ENCODE peak calls at places on chromosomes 3 and 15, in eight cellular contexts. One of them, this sample, is unnamed.

GRCh38 chr15:42919308-42919707 is 1.3 kb downstream of the TTBK2 start:
- DNase-seq in right cardiac atrium: no peak
- DNase-seq in frontal cortex: no peak
- DNase-seq in C1 segment of cervical spinal cord: no peak
- DNase-seq in activated CD8-positive, alpha-beta memory T cell treated with anti-CD3 and anti-CD28 coated beads for 24 hours: no peak
- DNase-seq in OCI-LY7: no peak
- DNase-seq in mucosa of descending colon: no peak
- DNase-seq in CD8-positive, alpha-beta memory T cell: no peak
- DNase-seq in this sample: no peak

GRCh38 chr15:94312946-94313345 is 81.6 kb downstream of the MCTP2 start:
- DNase-seq in right cardiac atrium: no peak
- DNase-seq in frontal cortex: no peak
- DNase-seq in C1 segment of cervical spinal cord: no peak
- DNase-seq in activated CD8-positive, alpha-beta memory T cell treated with anti-CD3 and anti-CD28 coated beads for 24 hours: no peak
- DNase-seq in OCI-LY7: no peak
- DNase-seq in mucosa of descending colon: no peak
- DNase-seq in CD8-positive, alpha-beta memory T cell: no peak
- DNase-seq in this sample: no peak

GRCh38 chr3:171784387-171784786 is 25.9 kb downstream of the PLD1 start:
- DNase-seq in right cardiac atrium: no peak
- DNase-seq in frontal cortex: no peak
- DNase-seq in C1 segment of cervical spinal cord: no peak
- DNase-seq in activated CD8-positive, alpha-beta memory T cell treated with anti-CD3 and anti-CD28 coated beads for 24 hours: no peak
- DNase-seq in OCI-LY7: no peak
- DNase-seq in mucosa of descending colon: no peak
- DNase-seq in CD8-positive, alpha-beta memory T cell: no peak
- DNase-seq in this sample: no peak

GRCh38 chr3:177300039-177300833 is 103.0 kb upstream of the TBL1XR1 start:
- DNase-seq in right cardiac atrium: no peak
- DNase-seq in frontal cortex: no peak
- DNase-seq in C1 segment of cervical spinal cord: no peak
- DNase-seq in activated CD8-positive, alpha-beta memory T cell treated with anti-CD3 and anti-CD28 coated beads for 24 hours: peak; percentile 24
- DNase-seq in OCI-LY7: peak; percentile 27
- DNase-seq in mucosa of descending colon: no peak
- DNase-seq in CD8-positive, alpha-beta memory T cell: no peak
- DNase-seq in this sample: no peak

GRCh38 chr3:45773714-45774449 is 22.5 kb downstream of the SLC6A20 start:
- DNase-seq in right cardiac atrium: no peak
- DNase-seq in frontal cortex: no peak
- DNase-seq in C1 segment of cervical spinal cord: no peak
- DNase-seq in activated CD8-positive, alpha-beta memory T cell treated with anti-CD3 and anti-CD28 coated beads for 24 hours: peak; percentile 21
- DNase-seq in OCI-LY7: no peak
- DNase-seq in mucosa of descending colon: no peak
- DNase-seq in CD8-positive, alpha-beta memory T cell: no peak
- DNase-seq in this sample: no peak

GRCh38 chr15:85583404-85584390 is 203.3 kb downstream of the AKAP13 start:
- DNase-seq in right cardiac atrium: peak; percentile 74
- DNase-seq in frontal cortex: no peak
- DNase-seq in C1 segment of cervical spinal cord: no peak
- DNase-seq in activated CD8-positive, alpha-beta memory T cell treated with anti-CD3 and anti-CD28 coated beads for 24 hours: no peak
- DNase-seq in OCI-LY7: peak; percentile 77
- DNase-seq in mucosa of descending colon: no peak
- DNase-seq in CD8-positive, alpha-beta memory T cell: peak; percentile 4
- DNase-seq in this sample: peak; percentile 47

GRCh38 chr15:80061581-80061980 is 2.1 kb downstream of the ZFAND6 start:
- DNase-seq in right cardiac atrium: no peak
- DNase-seq in frontal cortex: no peak
- DNase-seq in C1 segment of cervical spinal cord: no peak
- DNase-seq in activated CD8-positive, alpha-beta memory T cell treated with anti-CD3 and anti-CD28 coated beads for 24 hours: no peak
- DNase-seq in OCI-LY7: no peak
- DNase-seq in mucosa of descending colon: no peak
- DNase-seq in CD8-positive, alpha-beta memory T cell: no peak
- DNase-seq in this sample: no peak

GRCh38 chr3:134311265-134311664 is 60.6 kb upstream of the RYK start:
- DNase-seq in right cardiac atrium: no peak
- DNase-seq in frontal cortex: no peak
- DNase-seq in C1 segment of cervical spinal cord: no peak
- DNase-seq in activated CD8-positive, alpha-beta memory T cell treated with anti-CD3 and anti-CD28 coated beads for 24 hours: peak; percentile 35
- DNase-seq in OCI-LY7: no peak
- DNase-seq in mucosa of descending colon: no peak
- DNase-seq in CD8-positive, alpha-beta memory T cell: no peak
- DNase-seq in this sample: no peak

GRCh38 chr15:89948796-89949195 is 36.0 kb upstream of the ARPIN start:
- DNase-seq in right cardiac atrium: no peak
- DNase-seq in frontal cortex: no peak
- DNase-seq in C1 segment of cervical spinal cord: no peak
- DNase-seq in activated CD8-positive, alpha-beta memory T cell treated with anti-CD3 and anti-CD28 coated beads for 24 hours: no peak
- DNase-seq in OCI-LY7: no peak
- DNase-seq in mucosa of descending colon: no peak
- DNase-seq in CD8-positive, alpha-beta memory T cell: no peak
- DNase-seq in this sample: no peak

GRCh38 chr15:90595760-90596155 is 66.0 kb downstream of the CRTC3 start:
- DNase-seq in right cardiac atrium: no peak
- DNase-seq in frontal cortex: no peak
- DNase-seq in C1 segment of cervical spinal cord: no peak
- DNase-seq in activated CD8-positive, alpha-beta memory T cell treated with anti-CD3 and anti-CD28 coated beads for 24 hours: no peak
- DNase-seq in OCI-LY7: peak; percentile 61
- DNase-seq in mucosa of descending colon: no peak
- DNase-seq in CD8-positive, alpha-beta memory T cell: no peak
- DNase-seq in this sample: no peak

GRCh38 chr3:45145681-45146614 is at the start of gene CDCP1:
- DNase-seq in right cardiac atrium: no peak
- DNase-seq in frontal cortex: no peak
- DNase-seq in C1 segment of cervical spinal cord: no peak
- DNase-seq in activated CD8-positive, alpha-beta memory T cell treated with anti-CD3 and anti-CD28 coated beads for 24 hours: no peak
- DNase-seq in OCI-LY7: no peak
- DNase-seq in mucosa of descending colon: peak; percentile 86
- DNase-seq in CD8-positive, alpha-beta memory T cell: no peak
- DNase-seq in this sample: peak; percentile 54

GRCh38 chr3:135792174-135792573 is 173.4 kb upstream of the PPP2R3A start:
- DNase-seq in right cardiac atrium: no peak
- DNase-seq in frontal cortex: no peak
- DNase-seq in C1 segment of cervical spinal cord: no peak
- DNase-seq in activated CD8-positive, alpha-beta memory T cell treated with anti-CD3 and anti-CD28 coated beads for 24 hours: no peak
- DNase-seq in OCI-LY7: no peak
- DNase-seq in mucosa of descending colon: no peak
- DNase-seq in CD8-positive, alpha-beta memory T cell: no peak
- DNase-seq in this sample: no peak

GRCh38 chr3:149004622-149005021 is 13.3 kb downstream of the GYG1 start:
- DNase-seq in right cardiac atrium: no peak
- DNase-seq in frontal cortex: no peak
- DNase-seq in C1 segment of cervical spinal cord: no peak
- DNase-seq in activated CD8-positive, alpha-beta memory T cell treated with anti-CD3 and anti-CD28 coated beads for 24 hours: no peak
- DNase-seq in OCI-LY7: no peak
- DNase-seq in mucosa of descending colon: no peak
- DNase-seq in CD8-positive, alpha-beta memory T cell: no peak
- DNase-seq in this sample: no peak

GRCh38 chr15:34876640-34877039 is 81.3 kb upstream of the ACTC1 start:
- DNase-seq in right cardiac atrium: no peak
- DNase-seq in frontal cortex: no peak
- DNase-seq in C1 segment of cervical spinal cord: no peak
- DNase-seq in activated CD8-positive, alpha-beta memory T cell treated with anti-CD3 and anti-CD28 coated beads for 24 hours: no peak
- DNase-seq in OCI-LY7: no peak
- DNase-seq in mucosa of descending colon: no peak
- DNase-seq in CD8-positive, alpha-beta memory T cell: no peak
- DNase-seq in this sample: no peak

GRCh38 chr3:123272547-123272946 is 70.8 kb downstream of the SEC22A start:
- DNase-seq in right cardiac atrium: no peak
- DNase-seq in frontal cortex: no peak
- DNase-seq in C1 segment of cervical spinal cord: no peak
- DNase-seq in activated CD8-positive, alpha-beta memory T cell treated with anti-CD3 and anti-CD28 coated beads for 24 hours: no peak
- DNase-seq in OCI-LY7: no peak
- DNase-seq in mucosa of descending colon: no peak
- DNase-seq in CD8-positive, alpha-beta memory T cell: no peak
- DNase-seq in this sample: no peak

GRCh38 chr15:90432253-90432652 is 44.2 kb downstream of the IQGAP1 start:
- DNase-seq in right cardiac atrium: no peak
- DNase-seq in frontal cortex: no peak
- DNase-seq in C1 segment of cervical spinal cord: no peak
- DNase-seq in activated CD8-positive, alpha-beta memory T cell treated with anti-CD3 and anti-CD28 coated beads for 24 hours: no peak
- DNase-seq in OCI-LY7: no peak
- DNase-seq in mucosa of descending colon: no peak
- DNase-seq in CD8-positive, alpha-beta memory T cell: no peak
- DNase-seq in this sample: no peak

GRCh38 chr3:29153811-29154210 is 127.1 kb upstream of the RBMS3 start:
- DNase-seq in right cardiac atrium: no peak
- DNase-seq in frontal cortex: no peak
- DNase-seq in C1 segment of cervical spinal cord: no peak
- DNase-seq in activated CD8-positive, alpha-beta memory T cell treated with anti-CD3 and anti-CD28 coated beads for 24 hours: no peak
- DNase-seq in OCI-LY7: no peak
- DNase-seq in mucosa of descending colon: no peak
- DNase-seq in CD8-positive, alpha-beta memory T cell: no peak
- DNase-seq in this sample: no peak

GRCh38 chr15:39202641-39203040 is 378.2 kb upstream of the THBS1 start:
- DNase-seq in right cardiac atrium: no peak
- DNase-seq in frontal cortex: no peak
- DNase-seq in C1 segment of cervical spinal cord: no peak
- DNase-seq in activated CD8-positive, alpha-beta memory T cell treated with anti-CD3 and anti-CD28 coated beads for 24 hours: no peak
- DNase-seq in OCI-LY7: no peak
- DNase-seq in mucosa of descending colon: no peak
- DNase-seq in CD8-positive, alpha-beta memory T cell: no peak
- DNase-seq in this sample: no peak

GRCh38 chr15:37783290-37783689 is 151.2 kb upstream of the TMCO5A start:
- DNase-seq in right cardiac atrium: no peak
- DNase-seq in frontal cortex: no peak
- DNase-seq in C1 segment of cervical spinal cord: no peak
- DNase-seq in activated CD8-positive, alpha-beta memory T cell treated with anti-CD3 and anti-CD28 coated beads for 24 hours: no peak
- DNase-seq in OCI-LY7: no peak
- DNase-seq in mucosa of descending colon: no peak
- DNase-seq in CD8-positive, alpha-beta memory T cell: no peak
- DNase-seq in this sample: no peak

GRCh38 chr3:42906085-42906904 is at the start of gene ZNF662:
- DNase-seq in right cardiac atrium: peak; percentile 85
- DNase-seq in frontal cortex: peak; percentile 51
- DNase-seq in C1 segment of cervical spinal cord: peak; percentile 79
- DNase-seq in activated CD8-positive, alpha-beta memory T cell treated with anti-CD3 and anti-CD28 coated beads for 24 hours: peak; percentile 81
- DNase-seq in OCI-LY7: no peak
- DNase-seq in mucosa of descending colon: peak; percentile 54
- DNase-seq in CD8-positive, alpha-beta memory T cell: peak; percentile 39
- DNase-seq in this sample: no peak

GRCh38 chr15:88106063-88106462 is 150.5 kb downstream of the NTRK3 start:
- DNase-seq in right cardiac atrium: no peak
- DNase-seq in frontal cortex: no peak
- DNase-seq in C1 segment of cervical spinal cord: no peak
- DNase-seq in activated CD8-positive, alpha-beta memory T cell treated with anti-CD3 and anti-CD28 coated beads for 24 hours: no peak
- DNase-seq in OCI-LY7: no peak
- DNase-seq in mucosa of descending colon: no peak
- DNase-seq in CD8-positive, alpha-beta memory T cell: no peak
- DNase-seq in this sample: no peak

GRCh38 chr3:126267169-126267975 is 87.0 kb upstream of the ALDH1L1 start:
- DNase-seq in right cardiac atrium: peak; percentile 94
- DNase-seq in frontal cortex: peak; percentile 49
- DNase-seq in C1 segment of cervical spinal cord: peak; percentile 39
- DNase-seq in activated CD8-positive, alpha-beta memory T cell treated with anti-CD3 and anti-CD28 coated beads for 24 hours: no peak
- DNase-seq in OCI-LY7: no peak
- DNase-seq in mucosa of descending colon: peak; percentile 61
- DNase-seq in CD8-positive, alpha-beta memory T cell: no peak
- DNase-seq in this sample: no peak

GRCh38 chr15:39466428-39466827 is 114.5 kb upstream of the THBS1 start:
- DNase-seq in right cardiac atrium: peak; percentile 91
- DNase-seq in frontal cortex: no peak
- DNase-seq in C1 segment of cervical spinal cord: no peak
- DNase-seq in activated CD8-positive, alpha-beta memory T cell treated with anti-CD3 and anti-CD28 coated beads for 24 hours: no peak
- DNase-seq in OCI-LY7: no peak
- DNase-seq in mucosa of descending colon: peak; percentile 56
- DNase-seq in CD8-positive, alpha-beta memory T cell: no peak
- DNase-seq in this sample: no peak

GRCh38 chr3:161489390-161489789 is 7.2 kb upstream of the OTOL1 start:
- DNase-seq in right cardiac atrium: no peak
- DNase-seq in frontal cortex: no peak
- DNase-seq in C1 segment of cervical spinal cord: no peak
- DNase-seq in activated CD8-positive, alpha-beta memory T cell treated with anti-CD3 and anti-CD28 coated beads for 24 hours: no peak
- DNase-seq in OCI-LY7: peak; percentile 31
- DNase-seq in mucosa of descending colon: no peak
- DNase-seq in CD8-positive, alpha-beta memory T cell: no peak
- DNase-seq in this sample: peak; percentile 32

This sample was measured in GM20000.